ENCODE peak calls at places on chromosomes 3 and 15, in nine cellular contexts. H is tibial artery, Q is GM23338, P is upper lobe of left lung, F is K562, K is activated T-cell treated with anti-CD3 and anti-CD28 coated beads for 1 hour, J is T-helper 17 cell, C is caudate nucleus, R is breast epithelium. N is an unnamed sample.

GRCh38 chr3:130800829-130801228 is 54.2 kb upstream of the PIK3R4 start:
- DNase-seq in P (no peak), H (no peak), C (no peak), J (no peak), R (no peak), F (no peak), K (no peak), Q (peak), N (no peak)

GRCh38 chr3:58236527-58237237 is 910 bp upstream of the ABHD6 start:
- DNase-seq in H (no peak), J (no peak), K (no peak), P (peak), Q (peak), F (no peak), C (no peak), R (no peak), N (no peak)

GRCh38 chr3:43017593-43018195 is 38.6 kb downstream of the GASK1A start:
- DNase-seq in C (no peak), K (no peak), F (no peak), P (no peak), J (no peak), Q (no peak), R (no peak), H (no peak), N (no peak)

GRCh38 chr3:16302082-16302631 is 37.1 kb downstream of the OXNAD1 start:
- DNase-seq in Q (peak), P (no peak), H (no peak), J (no peak), F (no peak), C (no peak), R (no peak), K (no peak), N (no peak)

GRCh38 chr15:100309984-100310291 is 31.8 kb downstream of the ADAMTS17 start:
- DNase-seq in K (no peak), C (no peak), H (no peak), P (no peak), Q (no peak), F (no peak), J (no peak), R (no peak), N (no peak)

GRCh38 chr3:142888484-142889262 is at the start of gene PCOLCE2:
- DNase-seq in H (peak), P (peak), J (no peak), F (peak), K (no peak), R (no peak), C (no peak), Q (peak), N (peak)

GRCh38 chr3:157159762-157160651 is at the start of gene CCNL1:
- DNase-seq in P (peak), H (peak), F (peak), C (peak), J (peak), Q (peak), R (peak), K (peak), N (peak)

GRCh38 chr15:38611228-38611627 is 46.6 kb upstream of the RASGRP1 start:
- DNase-seq in J (no peak), C (no peak), H (no peak), F (no peak), Q (no peak), R (no peak), P (no peak), K (no peak), N (peak)

GRCh38 chr3:51669241-51670052 is 1.6 kb upstream of the TEX264 start:
- DNase-seq in K (peak), P (peak), R (peak), J (peak), F (peak), C (peak), H (peak), Q (peak), N (peak)

N was measured in small intestine.